ENCODE peak calls at places on chromosome 14, in nine cellular contexts. L is sigmoid colon, H is hepatocyte, P is MM.1S, O is adrenal gland, X is right lobe of liver, N is upper lobe of right lung, D is osteoblast, S is A673. E is an unnamed sample.

GRCh38 chr14:102140027-102140749 is 491 bp downstream of the WDR20 start:
- DNase-seq in H (peak; percentile 57), N (peak; percentile 71), L (peak; percentile 68), O (peak; percentile 47), D (peak; percentile 89), X (peak; percentile 60), S (peak; percentile 24), P (no peak), E (peak; percentile 11)

GRCh38 chr14:92631098-92631497 is 117.3 kb downstream of the LGMN start:
- DNase-seq in P (no peak), X (no peak), N (no peak), D (no peak), O (no peak), H (no peak), L (no peak), S (no peak), E (no peak)

GRCh38 chr14:88834883-88835431 is 10.5 kb downstream of the TTC8 start:
- DNase-seq in P (no peak), N (no peak), X (no peak), L (no peak), O (no peak), S (no peak), H (no peak), D (peak; percentile 46), E (no peak)

GRCh38 chr14:64715146-64715627 is 11.0 kb downstream of the PLEKHG3 start:
- DNase-seq in P (no peak), N (no peak), O (no peak), H (no peak), X (peak; percentile 28), D (no peak), L (peak; percentile 48), S (no peak), E (no peak)

GRCh38 chr14:75568791-75569190 is 9.6 kb upstream of the FLVCR2 start:
- DNase-seq in N (no peak), P (peak; percentile 68), O (no peak), X (no peak), H (no peak), D (no peak), L (no peak), S (no peak), E (no peak)

GRCh38 chr14:94372021-94372605 is 16.3 kb downstream of the SERPINA1 start:
- DNase-seq in P (no peak), H (no peak), N (no peak), D (no peak), O (no peak), L (peak; percentile 40), S (no peak), X (no peak), E (no peak)

GRCh38 chr14:94594441-94594840 is 13.2 kb downstream of the SERPINA5 start:
- DNase-seq in L (no peak), H (no peak), X (no peak), N (no peak), D (no peak), O (no peak), P (no peak), S (no peak), E (no peak)

GRCh38 chr14:91419451-91419850 is 1.8 kb upstream of the CCDC88C start:
- DNase-seq in L (no peak), X (no peak), D (no peak), S (no peak), P (no peak), O (no peak), N (no peak), H (no peak), E (no peak)

GRCh38 chr14:85501751-85502150 is 28.2 kb upstream of the FLRT2 start:
- DNase-seq in P (no peak), D (no peak), N (no peak), L (no peak), X (no peak), H (no peak), O (no peak), S (no peak), E (no peak)

GRCh38 chr14:90519262-90519920 is 122.6 kb downstream of the CALM1 start:
- DNase-seq in X (no peak), D (peak; percentile 76), L (no peak), P (no peak), H (no peak), N (no peak), O (no peak), S (no peak), E (no peak)

GRCh38 chr14:81211844-81212243 is 8.9 kb downstream of the GTF2A1 start:
- DNase-seq in X (peak; percentile 68), P (peak; percentile 23), N (no peak), L (no peak), H (peak; percentile 30), O (peak; percentile 45), S (peak; percentile 45), D (no peak), E (no peak)

GRCh38 chr14:99537399-99537798 is 56.2 kb downstream of the CCNK start:
- DNase-seq in O (peak; percentile 90), H (peak; percentile 89), X (no peak), N (no peak), D (peak; percentile 99), S (no peak), L (peak; percentile 91), P (no peak), E (no peak)

GRCh38 chr14:101602466-101602840 is 41.2 kb downstream of the DIO3 start:
- DNase-seq in D (no peak), N (no peak), L (no peak), H (no peak), S (no peak), O (no peak), X (no peak), P (no peak), E (no peak)

GRCh38 chr14:102180248-102180998 is 40.7 kb downstream of the WDR20 start:
- DNase-seq in P (no peak), L (peak; percentile 9), H (no peak), O (no peak), X (no peak), N (no peak), S (no peak), D (no peak), E (no peak)

GRCh38 chr14:54901380-54902142 is 1.1 kb downstream of the GCH1 start:
- DNase-seq in O (peak; percentile 29), D (peak; percentile 76), N (no peak), X (peak; percentile 49), S (peak; percentile 26), P (no peak), L (peak; percentile 68), H (peak; percentile 11), E (no peak)

GRCh38 chr14:57875985-57876384 is 10.1 kb upstream of the SLC35F4 start:
- DNase-seq in H (no peak), D (no peak), P (no peak), X (no peak), N (no peak), S (no peak), L (no peak), O (no peak), E (no peak)

GRCh38 chr14:71529855-71530254 is 402.4 kb upstream of the RGS6 start:
- DNase-seq in P (no peak), X (no peak), D (peak; percentile 42), H (no peak), O (peak; percentile 37), S (peak; percentile 42), N (no peak), L (no peak), E (no peak)

GRCh38 chr14:78029471-78030372 is 140.5 kb upstream of the NRXN3 start:
- DNase-seq in S (peak; percentile 63), P (no peak), D (no peak), L (no peak), O (no peak), N (no peak), X (no peak), H (no peak), E (no peak)

GRCh38 chr14:20413785-20414117 is 450 bp upstream of the TEP1 start:
- DNase-seq in N (no peak), X (no peak), H (peak; percentile 43), O (no peak), S (peak; percentile 18), D (no peak), L (no peak), P (no peak), E (no peak)

GRCh38 chr14:26448181-26448855 is 149.5 kb downstream of the NOVA1 start:
- DNase-seq in H (no peak), S (no peak), O (no peak), L (no peak), N (no peak), D (no peak), X (no peak), P (no peak), E (no peak)
- H3K9me3 ChIP-seq in H (no peaks in the 10 kb centered on the region), S (no peaks in the 10 kb centered on the region), O (no peaks in the 10 kb centered on the region), L (no peaks in the 10 kb centered on the region), N (no peaks in the 10 kb centered on the region), D (no peaks in the 10 kb centered on the region), X (no peaks in the 10 kb centered on the region), P (no peaks in the 10 kb centered on the region), E (no peaks in the 10 kb centered on the region)

GRCh38 chr14:29222671-29223268 is 456.2 kb downstream of the FOXG1 start:
- DNase-seq in S (peak; percentile 57), H (peak; percentile 40), L (no peak), O (peak; percentile 16), N (no peak), D (no peak), X (no peak), P (peak; percentile 51), E (no peak)
- TF ChIP-seq CTCF in S (peak; percentile 76), H (peak; percentile 61), L (no peak), O (peak; percentile 50), N (peak; percentile 45), D (peak; percentile 70), X (peak; percentile 48), P (peak; percentile 53), E (no peak)

GRCh38 chr14:105878125-105878524 is 351.7 kb downstream of the TMEM121 start:
- DNase-seq in O (peak; percentile 4), D (no peak), H (no peak), L (peak; percentile 39), P (no peak), N (peak; percentile 52), X (no peak), S (no peak), E (no peak)

GRCh38 chr14:105877645-105878044 is 351.3 kb downstream of the TMEM121 start:
- DNase-seq in O (no peak), D (no peak), H (no peak), P (no peak), L (no peak), N (no peak), S (no peak), X (no peak), E (no peak)

GRCh38 chr14:105876158-105876557 is 349.8 kb downstream of the TMEM121 start:
- DNase-seq in X (no peak), N (no peak), H (no peak), P (no peak), D (no peak), L (peak; percentile 34), S (no peak), O (peak; percentile 2), E (no peak)

GRCh38 chr14:105878554-105878953 is 352.2 kb downstream of the TMEM121 start:
- DNase-seq in O (peak; percentile 5), L (peak; percentile 42), H (no peak), D (peak; percentile 46), N (peak; percentile 52), P (no peak), S (no peak), X (no peak), E (no peak)

GRCh38 chr14:105876829-105877228 is 350.4 kb downstream of the TMEM121 start:
- DNase-seq in H (no peak), N (no peak), X (no peak), O (peak; percentile 4), L (peak; percentile 37), P (no peak), S (no peak), D (no peak), E (no peak)
- H3K9me3 ChIP-seq in H (no peaks in the 10 kb centered on the region), N (no peaks in the 10 kb centered on the region), X (no peaks in the 10 kb centered on the region), O (no peaks in the 10 kb centered on the region), L (no peaks in the 10 kb centered on the region), P (no peaks in the 10 kb centered on the region), S (no peaks in the 10 kb centered on the region), D (no peaks in the 10 kb centered on the region), E (no peaks in the 10 kb centered on the region)

GRCh38 chr14:73662439-73663056 is 17.8 kb downstream of the DNAL1 start:
- DNase-seq in N (no peak), L (no peak), X (no peak), O (peak; percentile 67), D (no peak), S (peak; percentile 84), P (no peak), H (peak; percentile 68), E (no peak)
- TF ChIP-seq CTCF in N (no peak), L (no peak), X (peak; percentile 7), O (peak; percentile 39), D (peak; percentile 72), S (peak; percentile 36), P (no peak), H (peak; percentile 22), E (no peak)

E was measured in CD4-positive, alpha-beta T cell.